ENCODE peak calls at places on chromosomes 1 and 21, in ten cellular contexts. K, F, P, I, Y, V, H, N, R and J are unnamed samples.
A peak's percentile ranks its signal among the peaks of the same experiment; 100 is the strongest.

GRCh38 chr1:20165522-20165951 is 20.4 kb upstream of the UBXN10 start:
- DNase-seq in R (no peak), H (no peak), P (peak; percentile 31), N (no peak), Y (no peak), F (no peak), K (no peak), I (no peak), V (peak; percentile 4), J (no peak)

GRCh38 chr1:35925741-35926140 is 5.2 kb upstream of the AGO3 start:
- DNase-seq in N (peak; percentile 71), K (no peak), V (peak; percentile 64), P (no peak), R (no peak), I (no peak), H (no peak), Y (no peak), F (no peak), J (no peak)

GRCh38 chr1:159187647-159188374 is 16.4 kb downstream of the CADM3 start:
- DNase-seq in H (no peak), K (no peak), I (peak; percentile 57), Y (no peak), N (no peak), P (no peak), V (no peak), F (no peak), R (peak; percentile 23), J (no peak)

GRCh38 chr1:174262747-174263241 is 103.5 kb downstream of the RABGAP1L start:
- DNase-seq in V (peak; percentile 81), H (peak; percentile 1), F (peak; percentile 50), I (peak; percentile 55), P (peak; percentile 56), K (peak; percentile 15), Y (no peak), R (peak; percentile 59), N (peak; percentile 34), J (peak; percentile 32)

GRCh38 chr1:85277027-85277625 is 694 bp upstream of the BCL10 start:
- DNase-seq in V (no peak), K (no peak), Y (no peak), H (no peak), I (no peak), N (no peak), P (no peak), F (no peak), R (no peak), J (no peak)

GRCh38 chr1:152870831-152871730 is 7.0 kb upstream of the SMCP start:
- DNase-seq in V (peak; percentile 7), K (no peak), H (no peak), R (peak; percentile 25), I (peak; percentile 73), N (no peak), F (peak; percentile 7), Y (no peak), P (peak; percentile 3), J (peak; percentile 23)

GRCh38 chr21:35265170-35265877 is 216.2 kb upstream of the RUNX1 start:
- DNase-seq in K (no peak), F (no peak), Y (no peak), R (no peak), N (no peak), V (no peak), I (no peak), P (no peak), H (no peak), J (peak; percentile 80)

GRCh38 chr1:208714356-208714755 is 470.2 kb upstream of the PLXNA2 start:
- DNase-seq in F (no peak), V (no peak), I (no peak), P (no peak), R (no peak), N (no peak), H (no peak), K (no peak), Y (no peak), J (no peak)

GRCh38 chr1:15279576-15280230 is 32.7 kb downstream of the FHAD1 start:
- DNase-seq in N (no peak), H (no peak), R (no peak), P (no peak), V (no peak), I (no peak), Y (no peak), F (no peak), K (no peak), J (no peak)

GRCh38 chr21:25901580-25901979 is 166.8 kb downstream of the GABPA start:
- DNase-seq in N (no peak), V (no peak), R (no peak), Y (no peak), P (no peak), I (no peak), H (no peak), F (no peak), K (no peak), J (no peak)

GRCh38 chr1:187947359-187947758 is 1118.6 kb downstream of the PLA2G4A start:
- DNase-seq in I (no peak), V (no peak), K (no peak), H (no peak), Y (no peak), P (no peak), N (no peak), F (no peak), R (no peak), J (no peak)

GRCh38 chr1:31230378-31230777 is 9.3 kb downstream of the NKAIN1 start:
- DNase-seq in V (no peak), R (no peak), P (no peak), H (no peak), I (no peak), N (no peak), F (no peak), K (no peak), Y (no peak), J (no peak)

GRCh38 chr1:29022615-29023014 is 101.1 kb downstream of the TMEM200B start:
- DNase-seq in K (no peak), I (no peak), R (no peak), P (no peak), F (no peak), Y (no peak), N (no peak), V (no peak), H (no peak), J (no peak)

GRCh38 chr21:45310446-45310845 is 22.8 kb upstream of the POFUT2 start:
- DNase-seq in Y (no peak), I (no peak), K (no peak), H (no peak), F (no peak), P (no peak), V (no peak), R (no peak), N (no peak), J (no peak)

GRCh38 chr1:212749924-212750535 is 41.5 kb downstream of the NSL1 start:
- DNase-seq in H (no peak), I (no peak), F (peak; percentile 29), N (peak; percentile 54), P (peak; percentile 70), V (peak; percentile 68), Y (no peak), K (no peak), R (peak; percentile 70), J (peak; percentile 52)